ENCODE peak calls at places on chromosomes 2 and 18, in five cellular contexts. U is glutamatergic neuron; Y is uterus; N is CD8-positive, alpha-beta T cell; Q is CD4-positive, alpha-beta T cell. F is an unnamed sample.

GRCh38 chr2:235666240-235666781 is 172.5 kb downstream of the AGAP1 start:
- DNase-seq in U (no peak), Y (peak), N (no peak), Q (no peak), F (peak)

GRCh38 chr18:63604791-63605567 is 17.8 kb downstream of the SERPINB13 start:
- DNase-seq in U (no peak), Y (no peak), N (no peak), Q (no peak), F (peak)

GRCh38 chr18:60935046-60935445 is 398.2 kb upstream of the CDH20 start:
- DNase-seq in U (no peak), Y (no peak), N (no peak), Q (no peak), F (no peak)

GRCh38 chr2:36785179-36785795 is 88.8 kb downstream of the VIT start:
- DNase-seq in U (peak), Y (peak), N (peak), Q (peak), F (peak)

GRCh38 chr2:98505311-98505808 is 60.7 kb downstream of the INPP4A start:
- DNase-seq in U (no peak), Y (no peak), N (no peak), Q (no peak), F (no peak)

GRCh38 chr2:30348825-30349224 is 98.2 kb upstream of the LCLAT1 start:
- DNase-seq in U (no peak), Y (no peak), N (no peak), Q (no peak), F (no peak)

GRCh38 chr2:106095478-106096392 is 98.4 kb downstream of the UXS1 start:
- DNase-seq in U (no peak), Y (no peak), N (peak), Q (peak), F (no peak)

GRCh38 chr18:13356032-13356431 is 137.5 kb downstream of the LDLRAD4 start:
- DNase-seq in U (no peak), Y (no peak), N (no peak), Q (no peak), F (no peak)

GRCh38 chr18:23884712-23885375 is 129.7 kb upstream of the TTC39C start:
- DNase-seq in U (no peak), Y (peak), N (no peak), Q (no peak), F (peak)

GRCh38 chr2:120005834-120006521 is 6.9 kb upstream of the EPB41L5 start:
- DNase-seq in U (no peak), Y (no peak), N (no peak), Q (no peak), F (no peak)

GRCh38 chr2:173076557-173077345 is 1.1 kb downstream of the MAP3K20 start:
- DNase-seq in U (peak), Y (peak), N (no peak), Q (no peak), F (no peak)

GRCh38 chr2:39435974-39436591 is 1.0 kb downstream of the MAP4K3 start:
- DNase-seq in U (no peak), Y (peak), N (no peak), Q (no peak), F (peak)

GRCh38 chr2:75562513-75562864 is 1.8 kb upstream of the EVA1A start:
- DNase-seq in U (no peak), Y (no peak), N (no peak), Q (no peak), F (no peak)

GRCh38 chr2:18889565-18890332 is 300.4 kb upstream of the NT5C1B start:
- DNase-seq in U (no peak), Y (peak), N (no peak), Q (no peak), F (no peak)

GRCh38 chr2:101473581-101473910 is 1.4 kb downstream of the RFX8 start:
- DNase-seq in U (no peak), Y (no peak), N (no peak), Q (no peak), F (no peak)

GRCh38 chr2:3780477-3781402 is 77.4 kb downstream of the DCDC2C start:
- DNase-seq in U (peak), Y (peak), N (peak), Q (peak), F (no peak)

GRCh38 chr2:19460761-19461160 is 102.3 kb upstream of the OSR1 start:
- DNase-seq in U (no peak), Y (no peak), N (no peak), Q (no peak), F (no peak)

DNA sequence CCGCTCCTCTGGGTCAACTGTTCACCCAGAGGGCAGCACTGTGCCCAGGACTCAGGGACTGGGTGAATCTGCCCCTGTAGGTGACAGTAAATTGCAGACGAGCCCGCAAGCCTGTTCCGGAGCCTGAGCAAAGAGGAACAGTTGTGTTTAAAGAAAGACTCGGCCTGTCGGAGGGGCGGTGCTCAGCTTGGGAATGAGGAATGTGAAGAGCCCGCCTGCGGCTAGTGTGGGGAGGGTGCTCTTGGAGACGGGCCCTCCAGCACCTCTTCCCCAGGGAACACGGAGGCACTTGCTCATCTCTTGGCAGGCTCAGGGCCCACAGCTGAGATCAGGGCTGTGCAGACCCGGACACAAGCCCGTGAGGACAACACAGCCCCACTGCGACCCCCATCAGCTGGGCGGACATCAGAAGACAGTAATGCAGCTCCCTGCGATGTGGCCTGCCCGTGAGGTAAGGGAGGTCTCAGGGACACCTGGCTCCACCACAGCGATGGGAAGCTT is 299.0 kb downstream of the NDUFA10 start:
- DNase-seq in U (no peak), Y (peak), N (no peak), Q (no peak), F (no peak)
- TF ChIP-seq CTCF in U (no peak), Y (no peak), N (no peak), Q (no peak), F (no peak)

GRCh38 chr2:214311031-214311533 is 99.8 kb upstream of the VWC2L start:
- DNase-seq in U (no peak), Y (no peak), N (no peak), Q (no peak), F (no peak)
- TF ChIP-seq CTCF in U (peak), Y (no peak), N (no peak), Q (no peak), F (no peak)

DNA sequence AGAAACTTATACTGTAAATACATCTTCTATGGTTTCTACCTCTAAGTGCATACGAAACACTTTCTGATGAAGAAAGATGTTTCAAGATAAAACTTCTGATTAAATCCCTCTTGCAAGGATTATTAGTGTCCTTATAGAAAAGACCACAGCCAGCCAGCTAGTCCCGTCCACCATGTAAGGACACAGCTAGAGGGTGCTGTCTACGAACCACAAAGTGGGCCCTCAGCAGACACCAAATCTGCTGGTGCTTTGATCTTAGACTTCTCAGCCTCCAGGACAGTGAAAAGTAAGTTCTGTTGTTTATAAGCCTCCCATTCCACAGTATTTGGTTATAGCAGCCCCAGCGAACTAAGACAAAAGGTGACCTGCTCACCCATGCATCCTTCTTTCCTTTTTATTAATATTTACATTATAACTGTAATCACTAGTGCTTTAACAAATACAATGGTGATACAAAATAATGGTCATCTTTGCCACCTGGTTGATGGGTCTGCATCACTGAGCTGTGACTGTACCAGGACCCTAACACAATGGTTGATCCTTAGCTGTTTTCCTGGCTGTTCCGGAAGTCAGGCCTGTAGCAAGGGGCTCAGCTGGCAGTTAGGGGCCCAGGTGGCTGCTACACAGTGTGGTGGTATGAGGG is 108.4 kb upstream of the SMAD7 start:
- DNase-seq in U (no peak), Y (no peak), N (no peak), Q (no peak), F (no peak)
- TF ChIP-seq CTCF in U (no peak), Y (no peak), N (no peak), Q (no peak), F (no peak)

DNA sequence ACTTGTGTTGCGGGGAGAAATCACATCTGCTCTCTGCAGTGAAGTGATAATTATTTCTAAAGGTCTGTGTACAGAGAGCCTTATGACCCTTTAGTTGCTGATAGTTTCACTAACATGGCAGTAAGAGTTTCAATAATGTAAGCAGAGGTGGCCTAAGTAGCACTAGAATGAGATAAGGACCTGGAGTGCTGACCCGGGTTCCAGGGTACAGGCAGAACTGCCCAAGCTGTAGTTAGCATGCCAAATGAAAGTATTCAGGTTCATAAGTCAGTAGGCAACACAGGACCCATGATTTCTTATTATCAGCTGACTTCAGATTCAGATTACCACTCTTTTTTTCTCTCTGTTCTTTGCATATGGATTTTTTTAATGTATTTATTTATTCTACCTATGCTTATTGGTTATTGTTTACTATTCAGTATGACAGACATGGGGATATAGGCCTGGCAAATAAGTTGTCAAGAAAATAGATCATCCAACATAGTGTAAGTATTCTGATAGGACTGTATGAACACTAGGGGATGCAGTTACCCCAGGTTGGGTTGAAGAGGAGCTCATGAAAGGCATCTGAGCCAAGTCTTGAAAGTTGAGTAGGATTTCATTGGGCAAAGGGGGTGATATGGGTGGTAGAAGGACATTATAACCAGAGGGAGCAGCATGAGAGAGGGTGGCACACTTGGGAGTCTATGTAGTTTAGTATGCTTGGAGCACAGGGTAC is 105.2 kb downstream of the CCDC85A start:
- DNase-seq in U (no peak), Y (no peak), N (no peak), Q (no peak), F (no peak)
- TF ChIP-seq CTCF in U (no peak), Y (no peak), N (no peak), Q (no peak), F (no peak)

GRCh38 chr2:133192028-133192427 is 376.2 kb downstream of the NCKAP5 start:
- DNase-seq in U (no peak), Y (no peak), N (no peak), Q (no peak), F (no peak)
- TF ChIP-seq CTCF in U (peak), Y (no peak), N (no peak), Q (no peak), F (peak)

GRCh38 chr2:201777869-201778268 is 2.9 kb downstream of the ALS2 start:
- DNase-seq in U (no peak), Y (no peak), N (no peak), Q (no peak), F (no peak)

GRCh38 chr2:201784547-201784946 is 3.8 kb upstream of the ALS2 start:
- DNase-seq in U (no peak), Y (no peak), N (no peak), Q (no peak), F (no peak)

GRCh38 chr2:201779996-201780673 is 598 bp downstream of the ALS2 start:
- DNase-seq in U (no peak), Y (no peak), N (no peak), Q (no peak), F (no peak)

GRCh38 chr2:201781583-201782051 is 884 bp upstream of the ALS2 start:
- DNase-seq in U (no peak), Y (no peak), N (no peak), Q (no peak), F (no peak)

GRCh38 chr2:201780674-201781582 is at the start of gene ALS2:
- DNase-seq in U (peak), Y (peak), N (peak), Q (peak), F (peak)
- TF ChIP-seq CTCF in U (no peak), Y (no peak), N (no peak), Q (no peak), F (no peak)